ENCODE peak calls at places on chromosomes 2 and 18, in six cellular contexts. I is mucosa of descending colon; Z is aorta; O is ovary; V is CD4-positive, alpha-beta memory T cell; H is CD8-positive, alpha-beta memory T cell. M is an unnamed sample.

GRCh38 chr2:116499389-116499788 is 1315.1 kb upstream of the DDX18 start:
- DNase-seq in Z (no peak), O (no peak), I (no peak), V (no peak), H (no peak), M (no peak)

GRCh38 chr18:55685638-55686037 is 97.6 kb upstream of the TCF4 start:
- DNase-seq in Z (no peak), V (no peak), O (no peak), H (no peak), I (no peak), M (no peak)

GRCh38 chr2:32559136-32559535 is 68.7 kb upstream of the TTC27 start:
- DNase-seq in Z (no peak), I (no peak), V (no peak), H (no peak), O (no peak), M (no peak)

GRCh38 chr2:145807978-145808377 is 1288.1 kb upstream of the ZEB2 start:
- DNase-seq in O (no peak), V (no peak), I (no peak), H (no peak), Z (no peak), M (no peak)

GRCh38 chr2:99066075-99066557 is 75.4 kb upstream of the C2orf15 start:
- DNase-seq in I (no peak), V (peak; percentile 35), H (no peak), Z (no peak), O (no peak), M (no peak)

GRCh38 chr18:57910817-57911216 is 107.7 kb upstream of the ATP8B1 start:
- DNase-seq in H (no peak), O (no peak), V (no peak), I (no peak), Z (no peak), M (no peak)

GRCh38 chr2:43707255-43707654 is 31.0 kb upstream of the C1GALT1C1L start:
- DNase-seq in V (no peak), Z (peak; percentile 71), I (no peak), O (peak; percentile 47), H (no peak), M (no peak)

GRCh38 chr2:63837036-63837594 is 4.6 kb upstream of the UGP2 start:
- DNase-seq in V (no peak), I (no peak), H (no peak), O (no peak), Z (no peak), M (no peak)

GRCh38 chr2:233163486-233164103 is 87.9 kb upstream of the ATG16L1 start:
- DNase-seq in Z (no peak), H (no peak), V (no peak), O (no peak), I (no peak), M (no peak)

GRCh38 chr2:6645672-6646071 is 220.0 kb downstream of the CMPK2 start:
- DNase-seq in V (no peak), I (no peak), Z (no peak), H (no peak), O (no peak), M (no peak)

DNA sequence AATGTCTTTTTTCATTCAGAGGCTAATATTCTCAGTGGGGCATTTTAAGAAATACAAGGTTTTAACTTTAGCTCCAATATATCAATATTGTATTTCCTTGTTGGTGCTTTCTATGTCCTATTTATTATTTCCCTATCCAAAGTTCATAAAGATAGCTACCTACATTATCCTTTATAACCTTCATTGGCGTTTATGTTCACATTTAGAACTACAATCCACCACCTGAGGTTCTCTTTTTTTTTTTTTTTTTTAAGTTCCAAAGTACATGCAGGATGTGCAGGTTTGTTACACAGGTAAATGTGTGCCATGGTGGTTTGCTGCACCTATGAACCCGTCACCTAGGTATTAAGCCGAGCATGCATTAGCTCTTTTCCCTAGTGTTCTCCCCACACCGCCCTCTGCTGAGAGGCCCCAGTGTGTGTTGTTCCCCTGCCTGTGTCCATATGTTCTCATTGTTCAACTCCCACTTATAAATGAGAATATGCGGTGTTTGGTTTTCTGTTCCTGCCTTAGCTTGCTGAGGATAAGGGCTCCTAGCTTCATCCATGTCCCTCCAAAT is 694.6 kb downstream of the SUCLG1 start:
- DNase-seq in O (no peak), H (no peak), V (no peak), Z (no peak), I (peak; percentile 53), M (no peak)
- H3K9me3 ChIP-seq in O (no peaks in the 10 kb centered on the region), H (no peaks in the 10 kb centered on the region), V (no peaks in the 10 kb centered on the region), Z (peaks cover 2% of the 10 kb centered on the region), I (peaks cover 17% of the 10 kb centered on the region), M (no peaks in the 10 kb centered on the region)

GRCh38 chr2:95220449-95220848 is 13.1 kb downstream of the ZNF892 start:
- DNase-seq in I (no peak), V (no peak), H (no peak), O (no peak), Z (no peak), M (no peak)

DNA sequence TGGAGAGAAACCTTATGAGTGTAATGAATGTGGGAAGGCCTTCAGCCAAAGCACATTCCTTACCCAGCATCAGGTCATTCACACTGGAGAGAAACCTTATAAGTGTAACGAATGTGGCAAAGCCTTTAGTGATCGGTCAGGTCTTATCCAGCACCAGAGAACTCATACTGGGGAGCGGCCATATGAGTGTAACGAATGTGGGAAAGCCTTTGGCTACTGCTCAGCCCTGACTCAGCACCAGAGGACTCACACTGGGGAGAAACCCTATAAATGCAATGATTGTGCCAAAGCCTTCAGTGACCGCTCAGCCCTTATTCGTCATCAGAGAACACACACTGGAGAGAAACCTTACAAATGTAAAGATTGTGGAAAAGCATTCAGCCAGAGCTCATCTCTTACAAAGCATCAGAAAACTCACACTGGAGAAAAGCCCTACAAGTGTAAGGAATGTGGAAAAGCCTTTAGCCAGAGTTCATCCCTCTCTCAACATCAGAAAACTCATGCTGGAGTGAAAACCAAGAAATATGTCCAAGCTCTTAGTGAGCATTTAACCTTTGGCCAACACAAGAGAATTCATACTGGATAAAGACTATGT is 7.8 kb downstream of the ZNF892 start:
- DNase-seq in O (no peak), V (no peak), H (no peak), I (no peak), Z (no peak), M (no peak)
- H3K9me3 ChIP-seq in O (peaks cover 8% of the 10 kb centered on the region), V (peaks cover 4% of the 10 kb centered on the region), H (peaks cover 74% of the 10 kb centered on the region), I (peaks cover 100% of the 10 kb centered on the region), Z (peaks cover 35% of the 10 kb centered on the region), M (peaks cover 59% of the 10 kb centered on the region)

GRCh38 chr18:78422336-78422735 is 557.3 kb upstream of the SALL3 start:
- DNase-seq in Z (no peak), H (no peak), O (no peak), I (no peak), V (no peak), M (no peak)

GRCh38 chr18:78418379-78418778 is 561.2 kb upstream of the SALL3 start:
- DNase-seq in O (no peak), H (no peak), V (no peak), Z (no peak), I (no peak), M (no peak)

GRCh38 chr18:78421392-78421791 is 558.2 kb upstream of the SALL3 start:
- DNase-seq in H (no peak), V (no peak), O (no peak), I (no peak), Z (no peak), M (no peak)

GRCh38 chr18:78416853-78417252 is 562.8 kb upstream of the SALL3 start:
- DNase-seq in Z (no peak), O (no peak), V (no peak), I (no peak), H (no peak), M (no peak)

DNA sequence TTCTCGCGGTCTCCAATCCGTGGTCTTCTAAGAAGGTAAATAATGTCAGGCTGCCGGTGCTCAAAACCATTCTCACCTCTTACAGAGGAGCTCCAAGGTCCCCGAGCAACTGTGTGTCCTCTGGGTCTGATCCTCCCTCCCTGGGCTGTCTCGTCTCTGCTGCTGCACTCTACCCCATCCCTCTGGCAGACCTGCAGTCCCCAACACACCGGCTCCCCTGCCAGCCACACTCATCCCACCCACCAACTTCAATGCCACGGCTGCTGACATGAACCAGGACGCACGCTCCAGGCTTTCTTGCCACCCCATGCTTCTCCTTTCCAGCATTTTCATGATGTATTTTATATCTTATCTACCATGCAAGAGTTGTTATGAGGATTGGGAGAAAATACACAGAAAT is 559.5 kb upstream of the SALL3 start:
- DNase-seq in O (no peak), H (no peak), I (no peak), V (no peak), Z (no peak), M (no peak)
- H3K9me3 ChIP-seq in O (no peaks in the 10 kb centered on the region), H (no peaks in the 10 kb centered on the region), I (no peaks in the 10 kb centered on the region), V (no peaks in the 10 kb centered on the region), Z (no peaks in the 10 kb centered on the region), M (no peaks in the 10 kb centered on the region)

DNA sequence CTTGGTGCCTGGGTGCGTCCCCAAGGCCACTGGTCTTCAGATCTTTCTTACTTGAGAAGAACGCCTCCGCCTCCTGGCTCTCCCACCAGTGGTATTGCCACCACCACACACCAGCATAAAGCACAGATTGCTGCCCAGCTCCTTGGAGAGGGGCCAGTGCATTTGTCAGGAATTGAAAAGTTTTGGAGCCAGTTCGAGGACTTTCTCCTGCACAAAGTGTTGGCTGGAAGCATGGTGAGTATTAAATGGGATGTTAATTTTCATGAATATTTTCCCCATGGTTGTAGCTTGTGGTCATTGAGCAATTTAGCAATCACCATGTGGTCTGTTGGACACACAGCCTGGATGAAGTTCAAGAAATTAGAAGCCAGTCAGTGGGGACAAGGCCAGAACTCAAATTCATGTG is 684.6 kb upstream of the FANCL start:
- DNase-seq in I (no peak), H (no peak), O (no peak), Z (no peak), V (no peak), M (no peak)
- H3K9me3 ChIP-seq in I (no peaks in the 10 kb centered on the region), H (no peaks in the 10 kb centered on the region), O (no peaks in the 10 kb centered on the region), Z (no peaks in the 10 kb centered on the region), V (no peaks in the 10 kb centered on the region), M (no peaks in the 10 kb centered on the region)

GRCh38 chr2:143607446-143608110 is 478.4 kb downstream of the ARHGAP15 start:
- DNase-seq in V (no peak), H (no peak), I (no peak), Z (no peak), O (no peak), M (no peak)

GRCh38 chr2:143600136-143600535 is 470.9 kb downstream of the ARHGAP15 start:
- DNase-seq in O (no peak), H (no peak), Z (no peak), V (no peak), I (no peak), M (no peak)

GRCh38 chr2:143601828-143602227 is 472.6 kb downstream of the ARHGAP15 start:
- DNase-seq in I (no peak), H (no peak), Z (no peak), O (no peak), V (no peak), M (no peak)

GRCh38 chr2:143603035-143603616 is 473.9 kb downstream of the ARHGAP15 start:
- DNase-seq in H (no peak), V (no peak), Z (no peak), I (no peak), O (no peak), M (no peak)

DNA sequence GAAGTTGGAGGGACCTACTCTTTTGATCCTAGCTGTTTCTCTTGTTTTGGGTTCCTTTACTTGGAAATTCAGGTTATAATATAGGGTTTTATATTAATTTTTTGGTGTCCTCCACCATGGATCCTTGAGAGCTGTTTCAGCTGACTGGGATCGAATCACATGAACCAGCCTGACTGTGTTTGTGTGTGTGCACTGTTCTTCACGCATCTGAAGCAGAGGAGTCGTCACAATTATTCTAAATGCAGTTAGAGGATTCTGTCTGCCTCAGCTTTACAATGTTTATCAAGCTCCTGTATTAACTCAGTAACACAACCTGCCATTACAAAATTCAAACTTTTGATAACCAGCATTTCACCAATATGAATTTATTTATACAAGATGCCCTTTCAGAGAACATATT is 475.0 kb downstream of the ARHGAP15 start:
- DNase-seq in I (no peak), O (no peak), H (no peak), Z (no peak), V (no peak), M (no peak)
- H3K9me3 ChIP-seq in I (no peaks in the 10 kb centered on the region), O (no peaks in the 10 kb centered on the region), H (no peaks in the 10 kb centered on the region), Z (no peaks in the 10 kb centered on the region), V (no peaks in the 10 kb centered on the region), M (no peaks in the 10 kb centered on the region)

M was measured in T-helper 17 cell.